ENCODE peak calls at places on chromosomes 3 and 15, in five cellular contexts. W, Q, U, E and G are unnamed samples.
A peak's percentile ranks its signal among the peaks of the same experiment; 100 is the strongest.

GRCh38 chr3:134039161-134039862 is 9.6 kb upstream of the SLCO2A1 start:
- DNase-seq in W (peak; percentile 10), Q (peak; percentile 67), U (peak; percentile 36), E (no peak), G (no peak)

GRCh38 chr3:76107935-76108570 is 322.7 kb upstream of the ZNF717 start:
- DNase-seq in W (peak; percentile 62), Q (peak; percentile 21), U (peak; percentile 72), E (peak; percentile 28), G (no peak)

GRCh38 chr3:131033480-131034080 is 6.9 kb downstream of the NEK11 start:
- DNase-seq in W (peak; percentile 74), Q (no peak), U (peak; percentile 79), E (peak; percentile 47), G (no peak)

GRCh38 chr15:67622110-67622509 is 79.6 kb downstream of the MAP2K5 start:
- DNase-seq in W (no peak), Q (no peak), U (no peak), E (no peak), G (no peak)

GRCh38 chr3:65443739-65444447 is 594.8 kb downstream of the MAGI1 start:
- DNase-seq in W (no peak), Q (no peak), U (no peak), E (no peak), G (no peak)

GRCh38 chr15:52765779-52766178 is 24.4 kb downstream of the ONECUT1 start:
- DNase-seq in W (no peak), Q (no peak), U (peak; percentile 16), E (peak; percentile 62), G (no peak)

GRCh38 chr15:68403161-68403941 is 28.6 kb downstream of the ITGA11 start:
- DNase-seq in W (no peak), Q (no peak), U (no peak), E (no peak), G (peak; percentile 6)

GRCh38 chr3:71309342-71309741 is 274.2 kb downstream of the FOXP1 start:
- DNase-seq in W (no peak), Q (no peak), U (no peak), E (no peak), G (no peak)

GRCh38 chr15:67480741-67481140 is 40.2 kb upstream of the C15orf61 start:
- DNase-seq in W (no peak), Q (no peak), U (no peak), E (no peak), G (no peak)

GRCh38 chr3:184230603-184231528 is 1.5 kb downstream of the VWA5B2 start:
- DNase-seq in W (no peak), Q (no peak), U (peak; percentile 62), E (no peak), G (no peak)

GRCh38 chr3:56988874-56989433 is 71.5 kb upstream of the SPATA12 start:
- DNase-seq in W (peak; percentile 78), Q (peak; percentile 87), U (peak; percentile 87), E (peak; percentile 77), G (peak; percentile 71)